ENCODE peak calls at places on chromosomes 3 and 15, in four cellular contexts. One of them, this sample, is unnamed.

GRCh38 chr15:95929232-95929846 is 401.2 kb upstream of the NR2F2 start:
- DNase-seq in H1: no peak
- DNase-seq in K562: peak; percentile 86
- DNase-seq in GM12891: peak; percentile 7
- DNase-seq in this sample: no peak

GRCh38 chr3:138686771-138687221 is 78.2 kb downstream of the FAIM start:
- DNase-seq in H1: no peak
- DNase-seq in GM12891: peak; percentile 14
- DNase-seq in K562: no peak
- DNase-seq in this sample: peak; percentile 13

GRCh38 chr3:126474498-126475410 is 937 bp downstream of the ZXDC start:
- DNase-seq in H1: no peak
- DNase-seq in GM12891: peak; percentile 60
- DNase-seq in K562: no peak
- DNase-seq in this sample: peak; percentile 51

GRCh38 chr3:17302774-17303173 is 418.0 kb downstream of the PLCL2 start:
- DNase-seq in H1: no peak
- DNase-seq in GM12891: no peak
- DNase-seq in K562: no peak
- DNase-seq in this sample: no peak

GRCh38 chr3:8712871-8713360 is 20.7 kb upstream of the CAV3 start:
- DNase-seq in H1: no peak
- DNase-seq in GM12891: no peak
- DNase-seq in K562: no peak
- DNase-seq in this sample: no peak

GRCh38 chr15:74338676-74339075 is 28.8 kb downstream of the CYP11A1 start:
- DNase-seq in K562: no peak
- DNase-seq in H1: no peak
- DNase-seq in GM12891: no peak
- DNase-seq in this sample: no peak

GRCh38 chr15:25727867-25728600 is 135.1 kb downstream of the ATP10A start:
- DNase-seq in H1: no peak
- DNase-seq in K562: no peak
- DNase-seq in GM12891: no peak
- DNase-seq in this sample: no peak

GRCh38 chr3:9108876-9109569 is 140.4 kb downstream of the SRGAP3 start:
- DNase-seq in K562: no peak
- DNase-seq in GM12891: no peak
- DNase-seq in H1: no peak
- DNase-seq in this sample: no peak

GRCh38 chr3:128956440-128956839 is 37.4 kb downstream of the CFAP92 start:
- DNase-seq in K562: no peak
- DNase-seq in GM12891: no peak
- DNase-seq in H1: no peak
- DNase-seq in this sample: no peak

GRCh38 chr3:23455775-23456174 is 252.6 kb downstream of the UBE2E2 start:
- DNase-seq in H1: no peak
- DNase-seq in GM12891: no peak
- DNase-seq in K562: no peak
- DNase-seq in this sample: no peak

GRCh38 chr3:15205934-15206661 is at the start of gene CAPN7:
- DNase-seq in GM12891: peak; percentile 90
- DNase-seq in K562: peak; percentile 98
- DNase-seq in H1: peak; percentile 23
- DNase-seq in this sample: peak; percentile 88

GRCh38 chr3:23923786-23924185 is 6.9 kb downstream of the RPL15 start:
- DNase-seq in K562: no peak
- DNase-seq in H1: no peak
- DNase-seq in GM12891: no peak
- DNase-seq in this sample: no peak

GRCh38 chr3:126683506-126683905 is 20.5 kb upstream of the CHCHD6 start:
- DNase-seq in H1: no peak
- DNase-seq in GM12891: no peak
- DNase-seq in K562: no peak
- DNase-seq in this sample: no peak

GRCh38 chr3:194102436-194102835 is 33.5 kb upstream of the HES1 start:
- DNase-seq in H1: no peak
- DNase-seq in K562: no peak
- DNase-seq in GM12891: peak; percentile 29
- DNase-seq in this sample: no peak

GRCh38 chr3:39142067-39142466 is 11.3 kb downstream of the CSRNP1 start:
- DNase-seq in K562: no peak
- DNase-seq in GM12891: no peak
- DNase-seq in H1: no peak
- DNase-seq in this sample: no peak

GRCh38 chr3:128173241-128173640 is 20.0 kb downstream of the EEFSEC start:
- DNase-seq in GM12891: no peak
- DNase-seq in H1: no peak
- DNase-seq in K562: no peak
- DNase-seq in this sample: no peak

GRCh38 chr3:140455476-140455875 is 222.4 kb upstream of the TRIM42 start:
- DNase-seq in GM12891: no peak
- DNase-seq in H1: no peak
- DNase-seq in K562: no peak
- DNase-seq in this sample: no peak

GRCh38 chr15:63896336-63897115 is 62.8 kb upstream of the HERC1 start:
- DNase-seq in H1: no peak
- DNase-seq in K562: peak; percentile 85
- DNase-seq in GM12891: peak; percentile 64
- DNase-seq in this sample: peak; percentile 70

GRCh38 chr3:129636082-129636481 is 29.6 kb upstream of the PLXND1 start:
- DNase-seq in K562: no peak
- DNase-seq in GM12891: no peak
- DNase-seq in H1: no peak
- DNase-seq in this sample: no peak

GRCh38 chr3:117350386-117350785 is 640.8 kb downstream of the TUSC7 start:
- DNase-seq in K562: no peak
- DNase-seq in GM12891: no peak
- DNase-seq in H1: no peak
- DNase-seq in this sample: no peak

GRCh38 chr3:45002139-45002660 is 23.9 kb upstream of the CLEC3B start:
- DNase-seq in K562: no peak
- DNase-seq in H1: no peak
- DNase-seq in GM12891: no peak
- DNase-seq in this sample: no peak

GRCh38 chr3:50600841-50601591 is 10.6 kb downstream of the CISH start:
- DNase-seq in GM12891: no peak
- DNase-seq in H1: no peak
- DNase-seq in K562: peak; percentile 68
- DNase-seq in this sample: no peak

GRCh38 chr3:139538733-139539132 is 809 bp downstream of the RBP1 start:
- DNase-seq in K562: no peak
- DNase-seq in GM12891: no peak
- DNase-seq in H1: no peak
- DNase-seq in this sample: no peak

GRCh38 chr15:38941399-38941953 is 376.9 kb upstream of the RASGRP1 start:
- DNase-seq in H1: no peak
- DNase-seq in GM12891: no peak
- DNase-seq in K562: no peak
- DNase-seq in this sample: no peak

GRCh38 chr3:55000546-55000945 is 72.7 kb upstream of the LRTM1 start:
- DNase-seq in K562: no peak
- DNase-seq in GM12891: no peak
- DNase-seq in H1: no peak
- DNase-seq in this sample: no peak

GRCh38 chr3:17115186-17115585 is 230.4 kb downstream of the PLCL2 start:
- DNase-seq in GM12891: no peak
- DNase-seq in H1: no peak
- DNase-seq in K562: no peak
- DNase-seq in this sample: no peak

GRCh38 chr3:130787422-130788068 is 40.9 kb upstream of the PIK3R4 start:
- DNase-seq in K562: no peak
- DNase-seq in H1: no peak
- DNase-seq in GM12891: no peak
- DNase-seq in this sample: no peak

GRCh38 chr3:3160826-3161225 is 18.7 kb downstream of the CRBN start:
- DNase-seq in H1: no peak
- DNase-seq in K562: no peak
- DNase-seq in GM12891: no peak
- DNase-seq in this sample: no peak

GRCh38 chr3:43855674-43856299 is 165.0 kb downstream of the ABHD5 start:
- DNase-seq in GM12891: no peak
- DNase-seq in K562: no peak
- DNase-seq in H1: no peak
- DNase-seq in this sample: no peak

GRCh38 chr15:47813985-47814384 is 96.7 kb downstream of the SEMA6D start:
- DNase-seq in H1: no peak
- DNase-seq in GM12891: peak; percentile 9
- DNase-seq in K562: no peak
- DNase-seq in this sample: no peak

GRCh38 chr3:47605646-47606045 is 27.0 kb upstream of the CSPG5 start:
- DNase-seq in K562: no peak
- DNase-seq in H1: no peak
- DNase-seq in GM12891: no peak
- DNase-seq in this sample: no peak

GRCh38 chr3:46714728-46715506 is 2.8 kb downstream of the PRSS50 start:
- DNase-seq in K562: no peak
- DNase-seq in GM12891: no peak
- DNase-seq in H1: no peak
- DNase-seq in this sample: no peak

GRCh38 chr3:70056081-70056480 is 56.5 kb downstream of the SAMMSON start:
- DNase-seq in K562: no peak
- DNase-seq in GM12891: no peak
- DNase-seq in H1: no peak
- DNase-seq in this sample: no peak

GRCh38 chr3:98730338-98730737 is 32.8 kb upstream of the ST3GAL6 start:
- DNase-seq in H1: no peak
- DNase-seq in K562: no peak
- DNase-seq in GM12891: peak; percentile 26
- DNase-seq in this sample: no peak

GRCh38 chr3:923161-923910 is 169.5 kb upstream of the CNTN6 start:
- DNase-seq in H1: no peak
- DNase-seq in GM12891: no peak
- DNase-seq in K562: no peak
- DNase-seq in this sample: no peak

GRCh38 chr3:30611613-30612421 is 5.4 kb downstream of the TGFBR2 start:
- DNase-seq in K562: no peak
- DNase-seq in GM12891: no peak
- DNase-seq in H1: no peak
- DNase-seq in this sample: no peak
- TF ChIP-seq TAF1 in K562: no peak
- TF ChIP-seq TAF1 in GM12891: no peak
- TF ChIP-seq TAF1 in H1: no peak
- TF ChIP-seq TAF1 in this sample: no peak

DNA sequence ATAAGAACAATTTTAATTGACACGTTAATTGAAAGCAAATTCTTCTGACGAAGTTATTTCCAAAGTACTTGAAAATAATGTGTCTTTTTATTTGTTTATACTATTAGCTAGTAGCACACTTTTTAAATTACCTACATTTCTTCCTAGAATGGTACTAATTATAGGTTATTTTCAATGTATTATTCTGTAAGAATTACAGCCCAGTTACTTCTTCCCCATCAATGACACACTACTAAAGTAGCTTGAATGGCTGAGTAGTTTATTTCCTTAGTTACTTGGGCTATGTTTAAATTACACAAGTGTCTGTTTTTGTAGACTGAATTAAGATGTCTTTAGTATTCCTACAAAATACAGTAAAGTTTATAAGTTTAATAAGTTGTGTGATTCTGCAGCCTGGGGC is 217.6 kb upstream of the IL12A start:
- DNase-seq in H1: no peak
- DNase-seq in GM12891: no peak
- DNase-seq in K562: no peak
- DNase-seq in this sample: no peak
- TF ChIP-seq TAF1 in H1: no peak
- TF ChIP-seq TAF1 in GM12891: no peak
- TF ChIP-seq TAF1 in K562: no peak
- TF ChIP-seq TAF1 in this sample: no peak

GRCh38 chr3:13364602-13365271 is 55.4 kb downstream of the NUP210 start:
- DNase-seq in GM12891: no peak
- DNase-seq in K562: no peak
- DNase-seq in H1: no peak
- DNase-seq in this sample: no peak

GRCh38 chr3:13359916-13360315 is 60.2 kb downstream of the NUP210 start:
- DNase-seq in H1: no peak
- DNase-seq in GM12891: no peak
- DNase-seq in K562: no peak
- DNase-seq in this sample: no peak

GRCh38 chr3:13358051-13358450 is 62.1 kb downstream of the NUP210 start:
- DNase-seq in H1: no peak
- DNase-seq in K562: no peak
- DNase-seq in GM12891: no peak
- DNase-seq in this sample: no peak

GRCh38 chr3:13365390-13366379 is 54.4 kb downstream of the NUP210 start:
- DNase-seq in K562: no peak
- DNase-seq in GM12891: no peak
- DNase-seq in H1: no peak
- DNase-seq in this sample: no peak

DNA sequence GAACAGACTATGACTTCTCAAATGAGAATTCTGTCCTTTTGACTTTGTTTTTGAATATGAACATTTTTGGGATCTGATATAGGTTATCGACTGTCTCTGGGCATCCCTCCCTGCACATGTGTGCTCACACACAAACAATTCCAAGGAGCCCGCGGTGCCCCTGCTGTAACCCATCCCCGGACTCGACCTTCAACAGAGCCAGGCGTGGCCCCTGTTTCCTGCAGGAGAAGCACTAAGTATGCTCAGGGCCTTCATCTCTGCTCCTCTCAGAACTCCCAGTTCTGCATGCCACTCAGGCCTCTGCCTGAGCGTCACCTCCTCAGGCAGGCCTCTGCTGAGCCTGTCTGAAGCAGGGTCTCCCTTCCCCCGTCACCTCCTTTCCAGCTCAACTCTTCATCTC is 57.6 kb downstream of the NUP210 start:
- DNase-seq in K562: no peak
- DNase-seq in H1: no peak
- DNase-seq in GM12891: no peak
- DNase-seq in this sample: no peak
- TF ChIP-seq TAF1 in K562: no peak
- TF ChIP-seq TAF1 in H1: no peak
- TF ChIP-seq TAF1 in GM12891: no peak
- TF ChIP-seq TAF1 in this sample: no peak

GRCh38 chr3:78420611-78421010 is 1347.2 kb downstream of the ROBO1 start:
- DNase-seq in GM12891: no peak
- DNase-seq in K562: no peak
- DNase-seq in H1: no peak
- DNase-seq in this sample: no peak
- TF ChIP-seq TAF1 in GM12891: no peak
- TF ChIP-seq TAF1 in K562: no peak
- TF ChIP-seq TAF1 in H1: no peak
- TF ChIP-seq TAF1 in this sample: no peak

GRCh38 chr15:56582785-56583184 is 117.8 kb upstream of the MNS1 start:
- DNase-seq in K562: no peak
- DNase-seq in H1: no peak
- DNase-seq in GM12891: no peak
- DNase-seq in this sample: no peak
- TF ChIP-seq TAF1 in K562: no peak
- TF ChIP-seq TAF1 in H1: no peak
- TF ChIP-seq TAF1 in GM12891: no peak
- TF ChIP-seq TAF1 in this sample: no peak

GRCh38 chr15:35674873-35675781 is 129.2 kb upstream of the DPH6 start:
- DNase-seq in H1: no peak
- DNase-seq in GM12891: no peak
- DNase-seq in K562: no peak
- DNase-seq in this sample: no peak
- TF ChIP-seq TAF1 in H1: no peak
- TF ChIP-seq TAF1 in GM12891: no peak
- TF ChIP-seq TAF1 in K562: no peak
- TF ChIP-seq TAF1 in this sample: no peak

This sample was measured in GM12892.